ENCODE peak calls at places on chromosomes 7 and 10, in seven cellular contexts. R is DND-41, D is mammary epithelial cell, F is neural progenitor cell, M is keratinocyte, V is fibroblast of lung, X is H1. H is an unnamed sample.

GRCh38 chr7:19482628-19483027 is 226.2 kb downstream of the POLR1F start:
- DNase-seq in F (no peak), X (no peak), M (no peak), R (no peak), D (no peak), V (no peak), H (no peak)

GRCh38 chr10:35336084-35336831 is at the start of gene CCNY:
- DNase-seq in X (peak), F (peak), V (peak), D (peak), R (peak), M (no peak), H (no peak)

GRCh38 chr7:37448637-37449331 is at the start of gene ELMO1:
- DNase-seq in R (peak), M (no peak), D (peak), X (peak), V (peak), F (peak), H (no peak)

GRCh38 chr7:43880596-43880995 is 11.3 kb upstream of the MRPS24 start:
- DNase-seq in D (no peak), F (no peak), R (no peak), X (no peak), V (no peak), M (no peak), H (no peak)

GRCh38 chr7:29410981-29411380 is 152.7 kb upstream of the PRR15 start:
- DNase-seq in F (no peak), M (no peak), X (no peak), D (no peak), R (no peak), V (no peak), H (no peak)

GRCh38 chr10:11116817-11117216 is 99.1 kb downstream of the CELF2 start:
- DNase-seq in F (no peak), X (no peak), R (no peak), V (no peak), D (no peak), M (no peak), H (no peak)

GRCh38 chr10:86688398-86688921 is 20.1 kb downstream of the LDB3 start:
- DNase-seq in R (peak), F (peak), M (no peak), X (peak), V (peak), D (peak), H (no peak)

GRCh38 chr7:18541189-18541870 is 45.8 kb downstream of the HDAC9 start:
- DNase-seq in M (no peak), X (no peak), F (no peak), R (no peak), V (peak), D (no peak), H (no peak)

GRCh38 chr10:3217853-3218252 is 45.3 kb upstream of the PITRM1 start:
- DNase-seq in V (no peak), M (no peak), R (no peak), F (no peak), D (no peak), X (no peak), H (no peak)

GRCh38 chr10:129049501-129049900 is 417.5 kb upstream of the MGMT start:
- DNase-seq in D (no peak), R (no peak), V (no peak), F (no peak), M (no peak), X (no peak), H (no peak)

GRCh38 chr7:80722596-80723141 is 84.2 kb downstream of the CD36 start:
- DNase-seq in M (peak), D (peak), R (no peak), F (peak), V (peak), X (no peak), H (no peak)

GRCh38 chr7:112080974-112081373 is 125.2 kb downstream of the DOCK4 start:
- DNase-seq in V (peak), R (peak), D (no peak), F (no peak), X (no peak), M (no peak), H (no peak)

GRCh38 chr7:155489862-155490696 is 32.1 kb downstream of the EN2 start:
- DNase-seq in F (peak), M (no peak), D (no peak), V (no peak), X (peak), R (no peak), H (no peak)

GRCh38 chr7:156606618-156607331 is 33.8 kb upstream of the RNF32 start:
- DNase-seq in M (no peak), F (no peak), V (no peak), D (no peak), R (no peak), X (no peak), H (no peak)

GRCh38 chr7:125336326-125336725 is 406.7 kb upstream of the POT1 start:
- DNase-seq in M (no peak), D (no peak), F (no peak), V (no peak), X (no peak), R (no peak), H (no peak)

GRCh38 chr7:157907998-157908782 is 571.4 kb downstream of the DNAJB6 start:
- DNase-seq in M (no peak), X (no peak), D (no peak), F (no peak), R (no peak), V (no peak), H (no peak)

GRCh38 chr10:79229830-79230562 is 117.3 kb upstream of the PPIF start:
- DNase-seq in M (no peak), R (no peak), V (no peak), X (peak), D (no peak), F (peak), H (no peak)

GRCh38 chr10:31419394-31420063 is 100.5 kb downstream of the ZEB1 start:
- DNase-seq in R (no peak), X (no peak), D (peak), V (peak), M (no peak), F (no peak), H (no peak)

GRCh38 chr7:42932861-42933591 is 850 bp downstream of the MRPL32 start:
- DNase-seq in X (no peak), M (no peak), V (peak), D (no peak), F (peak), R (peak), H (no peak)

GRCh38 chr10:69968830-69969229 is 83.8 kb upstream of the MACROH2A2 start:
- DNase-seq in M (no peak), F (peak), R (no peak), D (peak), V (peak), X (peak), H (no peak)

GRCh38 chr7:70627488-70627887 is 504.5 kb upstream of the GALNT17 start:
- DNase-seq in V (no peak), X (no peak), M (no peak), R (no peak), F (no peak), D (no peak), H (no peak)

GRCh38 chr7:149885191-149886017 is 11.6 kb downstream of the ATP6V0E2 start:
- DNase-seq in V (no peak), X (no peak), R (no peak), F (peak), D (no peak), M (no peak), H (no peak)

GRCh38 chr7:137454169-137455166 is 110.9 kb upstream of the PTN start:
- DNase-seq in F (peak), V (peak), M (no peak), D (peak), R (no peak), X (no peak), H (peak)

GRCh38 chr7:81470084-81470723 is 299.6 kb downstream of the HGF start:
- DNase-seq in R (peak), F (peak), M (peak), V (peak), X (peak), D (peak), H (peak)

GRCh38 chr7:55081067-55081853 is 62.4 kb downstream of the EGFR start:
- DNase-seq in F (no peak), V (peak), M (no peak), R (no peak), X (no peak), D (no peak), H (no peak)

GRCh38 chr10:71086439-71087080 is 125.8 kb upstream of the UNC5B start:
- DNase-seq in M (no peak), R (no peak), V (no peak), X (peak), F (no peak), D (no peak), H (no peak)

GRCh38 chr10:44960098-44960480 is 487 bp downstream of the RASSF4 start:
- DNase-seq in R (no peak), F (peak), X (no peak), V (no peak), M (no peak), D (no peak), H (no peak)

GRCh38 chr10:44958196-44958896 is 1.3 kb upstream of the RASSF4 start:
- DNase-seq in D (peak), M (no peak), F (no peak), R (no peak), V (no peak), X (peak), H (no peak)

GRCh38 chr10:44959243-44960097 is at the start of gene RASSF4:
- DNase-seq in D (peak), F (peak), R (peak), X (peak), V (peak), M (no peak), H (no peak)

GRCh38 chr10:44960482-44961230 is 1.1 kb downstream of the RASSF4 start:
- DNase-seq in X (peak), D (no peak), V (no peak), R (no peak), M (no peak), F (no peak), H (no peak)

DNA sequence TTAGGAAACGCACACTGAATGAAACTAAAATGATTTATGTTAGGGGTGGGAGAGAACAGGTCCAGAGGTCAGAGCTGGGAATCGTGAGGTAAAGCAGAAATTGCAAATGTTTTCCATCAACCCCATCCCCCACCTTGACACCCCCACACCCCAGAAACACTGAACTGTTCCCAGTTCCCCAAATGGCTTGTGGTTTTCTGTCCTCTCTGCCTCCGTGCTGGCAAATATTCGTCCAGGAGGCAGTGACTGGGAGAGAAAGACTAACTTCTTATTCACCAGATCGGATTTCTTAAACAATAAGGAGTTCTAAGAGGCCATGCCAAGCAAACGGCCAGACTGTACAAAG is 732 bp upstream of the RASSF4 start:
- DNase-seq in X (no peak), V (no peak), R (no peak), M (no peak), D (no peak), F (no peak), H (no peak)
- H3K9ac ChIP-seq in X (peak), V (peak), R (peak), M (peak), D (peak), F (peak), H (peak)

GRCh38 chr10:101215397-101216206 is 13.7 kb downstream of the LBX1 start:
- DNase-seq in F (peak), M (no peak), R (no peak), D (no peak), V (no peak), X (no peak), H (no peak)
- TF ChIP-seq EZH2 in F (peak), M (peak), R (no peak), D (peak), V (peak), X (peak), H (no peak)

DNA sequence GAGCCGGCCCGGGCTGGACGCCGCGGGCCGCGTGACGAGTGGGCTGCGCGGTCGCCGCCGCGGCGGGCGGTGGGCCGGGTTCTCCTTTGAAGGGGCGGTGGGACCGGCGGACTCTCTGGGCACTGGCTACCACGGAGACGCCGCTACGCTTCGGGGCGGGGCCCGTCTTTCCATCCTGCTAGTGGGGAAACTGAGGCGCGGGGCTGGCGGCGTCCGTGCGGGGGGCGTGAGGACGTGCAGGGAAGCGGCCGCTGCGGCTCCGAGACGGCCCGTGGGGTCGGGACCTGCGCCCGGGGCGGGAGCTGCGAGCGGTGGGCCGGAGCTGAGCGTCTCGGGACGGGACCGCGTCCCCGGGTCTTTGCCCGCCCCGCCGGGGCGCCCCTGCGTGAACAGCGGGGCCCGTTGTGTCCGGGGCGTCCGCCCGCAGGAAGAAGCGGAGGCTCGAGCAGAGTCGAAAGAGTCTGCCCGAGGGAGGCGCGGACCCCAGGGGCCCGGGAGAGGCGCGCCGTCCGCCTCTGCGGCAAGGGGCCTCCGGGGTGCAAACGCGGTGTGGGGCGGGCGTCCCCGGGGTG is 548 bp upstream of the BNIP3 start:
- DNase-seq in V (no peak), F (no peak), X (no peak), M (no peak), D (no peak), R (no peak), H (no peak)
- H3K9ac ChIP-seq in V (peak), F (no peak), X (no peak), M (peak), D (no peak), R (no peak), H (peak)

DNA sequence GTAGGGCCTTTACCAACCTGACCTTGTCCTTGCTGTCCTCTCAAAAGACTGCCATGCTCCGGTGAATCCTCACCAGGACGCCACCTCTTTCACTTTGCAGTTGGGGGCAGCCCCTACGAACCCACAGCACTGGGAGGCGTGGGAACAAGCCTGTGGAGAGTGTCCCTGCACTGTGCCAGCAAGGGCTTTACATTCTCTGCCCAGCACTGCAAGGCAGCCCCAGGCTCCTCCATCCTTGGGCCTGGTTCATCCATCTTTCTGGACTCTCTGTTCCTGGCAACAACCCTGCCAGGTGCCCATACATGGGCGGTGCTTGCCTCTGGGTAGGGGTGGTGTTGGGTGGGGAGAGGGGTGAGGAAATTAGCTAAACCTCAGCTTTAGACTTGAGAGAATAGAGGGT is 1.4 kb downstream of the CHAT start:
- DNase-seq in R (no peak), V (no peak), D (no peak), M (no peak), F (no peak), X (no peak), H (no peak)
- TF ChIP-seq EZH2 in R (no peak), V (no peak), D (no peak), M (no peak), F (no peak), X (no peak), H (no peak)

GRCh38 chr10:65798133-65798532 is 1127.7 kb upstream of the LRRTM3 start:
- DNase-seq in D (no peak), X (no peak), V (no peak), R (no peak), F (no peak), M (no peak), H (no peak)
- H3K9ac ChIP-seq in D (no peak), X (no peak), V (no peak), R (no peak), F (no peak), M (no peak), H (no peak)

DNA sequence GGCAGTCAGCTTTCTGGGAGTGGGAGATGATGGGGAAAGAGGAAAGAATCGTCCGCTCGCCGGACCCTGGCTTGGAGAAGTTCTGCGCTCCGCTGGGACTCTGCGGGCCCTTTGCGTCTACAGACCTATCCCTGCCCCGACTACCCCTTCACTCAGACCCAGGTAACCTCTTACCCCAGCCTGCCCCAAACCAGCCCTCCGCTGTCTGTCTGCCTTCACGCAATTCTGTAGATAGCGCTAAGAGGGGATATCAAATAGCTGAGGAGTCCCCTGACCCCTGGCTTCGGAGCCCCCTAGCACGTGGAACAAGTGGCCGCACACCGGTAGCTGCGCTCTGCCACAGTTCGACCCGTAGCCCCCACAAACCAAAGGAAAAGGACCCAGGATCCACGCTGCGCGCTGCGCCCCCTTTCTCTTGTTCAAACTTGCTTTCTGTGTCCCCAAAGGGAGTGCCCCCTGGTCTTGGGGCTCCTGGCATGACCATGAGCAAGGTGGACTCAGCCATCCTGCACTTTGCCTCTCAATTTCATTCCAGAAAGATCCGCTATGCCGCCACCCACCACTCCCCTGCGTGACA is 7.0 kb downstream of the HOXA4 start:
- DNase-seq in M (no peak), R (no peak), F (no peak), V (no peak), D (no peak), X (peak), H (no peak)
- TF ChIP-seq EZH2 in M (no peak), R (no peak), F (no peak), V (no peak), D (no peak), X (peak), H (peak)

GRCh38 chr10:100965820-100966219 is 3.5 kb upstream of the SEMA4G start:
- DNase-seq in X (no peak), M (no peak), D (no peak), V (no peak), F (no peak), R (no peak), H (no peak)
- H3K9ac ChIP-seq in X (no peak), M (no peak), D (no peak), V (no peak), F (no peak), R (no peak), H (no peak)

DNA sequence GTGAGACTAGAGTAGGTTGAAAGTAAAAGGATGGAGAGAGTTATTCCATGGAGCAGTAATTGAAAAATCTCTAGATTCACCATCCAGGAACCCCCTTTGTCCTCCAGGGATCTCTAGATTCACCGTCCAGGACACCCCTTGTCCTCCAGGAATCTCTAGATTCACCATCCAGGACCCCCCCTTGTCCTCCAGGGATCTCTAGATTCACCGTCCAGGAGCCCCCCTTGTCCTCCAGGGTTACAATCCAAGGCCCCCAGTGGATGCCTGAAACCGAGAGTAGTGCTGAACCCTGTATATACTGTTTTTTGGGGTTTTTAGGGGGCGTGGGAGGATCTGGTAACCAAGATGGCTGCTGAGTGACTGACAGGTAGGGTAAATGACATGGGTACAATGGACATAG is 38.3 kb upstream of the PPP2R2D start:
- DNase-seq in X (no peak), F (no peak), M (no peak), D (no peak), R (no peak), V (no peak), H (no peak)
- TF ChIP-seq EZH2 in X (no peak), F (no peak), M (no peak), D (no peak), R (no peak), V (no peak), H (no peak)